ENCODE peak calls at places on chromosomes 5 and 9, in eight cellular contexts. W, O, M, J, L, B, H and U are unnamed samples.

GRCh38 chr5:127025507-127025906 is 4.9 kb downstream of the MARCHF3 start:
- DNase-seq in W (no peak), M (no peak), B (no peak), J (no peak), L (no peak), O (no peak), H (no peak), U (no peak)

GRCh38 chr9:114007991-114008666 is 70.0 kb downstream of the AMBP start:
- DNase-seq in B (no peak), H (no peak), M (no peak), W (no peak), L (no peak), O (peak), J (no peak), U (no peak)

GRCh38 chr5:111389390-111390082 is 122.8 kb downstream of the STARD4 start:
- DNase-seq in O (no peak), M (peak), W (no peak), B (no peak), J (peak), H (no peak), L (peak), U (no peak)

GRCh38 chr9:108673386-108673785 is 182.4 kb downstream of the ACTL7B start:
- DNase-seq in M (peak), H (no peak), L (no peak), O (no peak), W (no peak), J (no peak), B (no peak), U (no peak)

GRCh38 chr9:18058564-18058963 is 415.4 kb upstream of the ADAMTSL1 start:
- DNase-seq in M (no peak), B (no peak), O (no peak), W (no peak), H (no peak), J (no peak), L (no peak), U (no peak)

GRCh38 chr9:4237748-4238511 is 61.9 kb downstream of the GLIS3 start:
- DNase-seq in L (peak), W (no peak), M (peak), B (no peak), J (peak), H (no peak), O (peak), U (no peak)

GRCh38 chr5:14518638-14519037 is 63.0 kb upstream of the OTULINL start:
- DNase-seq in J (no peak), B (no peak), L (no peak), M (no peak), W (no peak), H (no peak), O (no peak), U (no peak)

GRCh38 chr5:124860271-124860670 is 113.8 kb upstream of the ZNF608 start:
- DNase-seq in M (no peak), O (no peak), J (no peak), B (no peak), W (no peak), H (no peak), L (no peak), U (no peak)

GRCh38 chr9:78210841-78211301 is 25.0 kb upstream of the CEP78 start:
- DNase-seq in B (peak), J (no peak), W (no peak), H (peak), L (no peak), M (no peak), O (no peak), U (peak)

GRCh38 chr5:117803533-117803932 is 1184.8 kb downstream of the DTWD2 start:
- DNase-seq in M (peak), W (no peak), J (peak), L (no peak), B (no peak), O (no peak), H (no peak), U (no peak)

GRCh38 chr5:93421987-93422391 is 159.0 kb downstream of the NR2F1-AS1 start:
- DNase-seq in B (no peak), O (no peak), J (no peak), W (peak), M (no peak), L (no peak), H (no peak), U (no peak)

GRCh38 chr9:19201899-19202891 is 28.3 kb upstream of the DENND4C start:
- DNase-seq in M (no peak), J (peak), B (no peak), L (peak), H (no peak), O (no peak), W (no peak), U (no peak)

GRCh38 chr5:56323505-56323904 is 90.4 kb upstream of the ANKRD55 start:
- DNase-seq in O (no peak), B (no peak), W (no peak), M (peak), J (peak), H (no peak), L (no peak), U (no peak)
- TF ChIP-seq CTCF in O (no peak), B (no peak), W (no peak), M (no peak), J (no peak), H (no peak), L (no peak), U (no peak)

GRCh38 chr5:142447887-142448286 is 123.1 kb upstream of the SPRY4 start:
- DNase-seq in H (no peak), L (no peak), B (no peak), M (no peak), O (no peak), W (no peak), J (no peak), U (no peak)

GRCh38 chr5:142441638-142442037 is 116.8 kb upstream of the SPRY4 start:
- DNase-seq in J (peak), M (peak), O (no peak), H (no peak), L (no peak), B (no peak), W (no peak), U (no peak)

GRCh38 chr5:142446131-142446959 is 121.5 kb upstream of the SPRY4 start:
- DNase-seq in B (no peak), O (peak), H (no peak), L (peak), W (no peak), J (peak), M (peak), U (no peak)

GRCh38 chr5:142446960-142447279 is 122.1 kb upstream of the SPRY4 start:
- DNase-seq in H (no peak), W (no peak), J (no peak), O (no peak), B (no peak), M (no peak), L (no peak), U (no peak)

DNA sequence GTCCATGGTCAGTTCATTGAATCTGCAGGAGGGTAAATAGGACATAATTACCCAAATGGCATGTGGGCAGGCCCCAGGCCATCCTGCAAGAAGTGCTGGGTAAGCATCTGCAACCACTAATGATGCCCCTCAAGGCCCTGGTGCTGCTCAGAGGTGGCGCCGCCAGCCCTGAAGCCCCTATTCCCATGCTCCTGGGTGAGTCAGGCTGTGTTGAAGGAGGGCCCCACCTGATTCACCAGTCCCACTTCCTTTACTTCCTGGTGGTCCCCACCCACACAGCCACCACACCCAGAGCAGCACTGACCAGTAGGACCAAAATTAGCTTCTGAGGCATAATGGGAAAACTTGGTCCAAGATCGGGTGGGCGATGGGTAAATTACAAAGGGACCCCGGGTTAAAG is 120.4 kb upstream of the SPRY4 start:
- DNase-seq in H (no peak), L (no peak), O (no peak), W (no peak), B (no peak), M (peak), J (no peak), U (no peak)
- TF ChIP-seq CTCF in H (no peak), L (no peak), O (no peak), W (no peak), B (no peak), M (no peak), J (no peak), U (no peak)

GRCh38 chr5:150293091-150293941 is 3.7 kb upstream of the CAMK2A start:
- DNase-seq in M (no peak), H (no peak), W (no peak), O (no peak), L (no peak), B (no peak), J (no peak), U (no peak)
- TF ChIP-seq CTCF in M (no peak), H (no peak), W (no peak), O (no peak), L (no peak), B (no peak), J (no peak), U (no peak)

GRCh38 chr5:52786937-52787599 is 648 bp upstream of the ITGA1 start:
- DNase-seq in M (peak), H (no peak), W (no peak), J (no peak), B (peak), L (peak), O (peak), U (peak)
- TF ChIP-seq CTCF in M (peak), H (peak), W (peak), J (peak), B (peak), L (peak), O (peak), U (peak)

GRCh38 chr5:50440651-50441478 is at the start of gene EMB:
- DNase-seq in J (peak), W (peak), L (peak), H (peak), M (peak), B (peak), O (peak), U (peak)
- TF ChIP-seq CTCF in J (no peak), W (no peak), L (peak), H (peak), M (peak), B (peak), O (no peak), U (peak)

GRCh38 chr5:171848911-171849520 is 63.4 kb downstream of the SMIM23 start:
- DNase-seq in L (peak), H (no peak), W (no peak), O (no peak), M (peak), J (peak), B (no peak), U (no peak)

GRCh38 chr5:171852255-171852681 is 66.7 kb downstream of the SMIM23 start:
- DNase-seq in M (peak), O (no peak), H (no peak), L (no peak), W (no peak), J (no peak), B (no peak), U (no peak)

GRCh38 chr5:171851251-171851650 is 65.6 kb downstream of the SMIM23 start:
- DNase-seq in M (no peak), W (no peak), J (no peak), H (no peak), O (no peak), B (no peak), L (no peak), U (no peak)

GRCh38 chr5:171849585-171850353 is 64.2 kb downstream of the SMIM23 start:
- DNase-seq in J (no peak), L (no peak), O (peak), M (no peak), W (no peak), H (no peak), B (no peak), U (no peak)

GRCh38 chr5:171850354-171850947 is 64.8 kb downstream of the SMIM23 start:
- DNase-seq in W (no peak), L (peak), H (no peak), O (peak), J (no peak), B (peak), M (peak), U (no peak)
- TF ChIP-seq CTCF in W (no peak), L (peak), H (peak), O (no peak), J (peak), B (peak), M (peak), U (no peak)

GRCh38 chr5:98775962-98776687 is 2.7 kb downstream of the RGMB start:
- DNase-seq in L (peak), W (no peak), H (no peak), J (peak), M (peak), O (no peak), B (no peak), U (no peak)

GRCh38 chr5:98775246-98775961 is 1.9 kb downstream of the RGMB start:
- DNase-seq in J (no peak), L (no peak), W (no peak), H (no peak), B (no peak), O (no peak), M (no peak), U (no peak)

GRCh38 chr5:98773464-98774191 is at the start of gene RGMB:
- DNase-seq in H (peak), B (peak), O (peak), J (peak), L (peak), W (peak), M (peak), U (peak)

GRCh38 chr5:98773214-98773463 is 324 bp upstream of the RGMB start:
- DNase-seq in J (no peak), O (no peak), L (no peak), W (no peak), M (no peak), B (no peak), H (no peak), U (no peak)

DNA sequence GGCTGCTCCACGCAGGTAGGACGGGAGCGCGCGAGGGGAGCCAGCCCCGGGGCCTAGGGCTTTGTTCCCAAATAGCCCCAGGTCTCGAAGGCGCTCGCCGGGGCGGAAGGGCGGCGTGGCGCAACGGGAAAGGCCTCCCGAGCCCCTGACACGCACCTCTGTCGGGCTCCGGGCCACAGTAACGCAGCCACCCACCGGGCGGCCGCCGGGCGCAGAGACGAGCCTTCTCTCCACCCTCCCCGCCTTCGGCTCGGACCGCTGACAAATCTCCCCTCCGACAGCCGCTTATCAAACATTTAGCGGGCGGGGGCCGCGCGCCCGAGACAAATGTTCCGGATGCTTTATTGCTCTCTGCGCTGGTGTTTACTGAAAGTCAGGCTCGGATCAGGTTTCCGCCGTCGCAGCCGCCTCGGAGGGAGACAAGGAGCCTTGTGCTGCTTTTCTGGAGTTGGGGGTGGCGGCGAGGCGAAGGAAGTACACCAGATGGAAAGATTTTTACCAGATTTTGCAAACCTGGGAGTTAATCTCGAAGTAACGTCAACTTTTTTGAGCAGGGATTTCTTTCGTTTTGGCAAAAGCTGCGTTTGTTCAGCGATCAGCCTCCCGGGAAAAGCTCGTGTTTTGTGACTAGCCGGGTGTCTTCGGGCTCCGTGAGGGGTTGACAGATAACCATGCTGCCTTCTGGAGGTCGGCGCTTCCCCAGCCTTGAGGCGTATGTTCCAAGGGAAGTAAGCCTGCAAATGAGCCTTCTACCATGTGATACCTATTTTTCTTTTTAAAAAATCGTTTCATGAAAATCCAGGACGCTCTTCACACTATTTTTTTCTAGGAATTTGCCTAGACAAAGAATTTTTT is 956 bp downstream of the RGMB start:
- DNase-seq in H (peak), O (peak), J (peak), L (peak), W (peak), B (peak), M (peak), U (peak)
- TF ChIP-seq CTCF in H (peak), O (peak), J (no peak), L (no peak), W (no peak), B (no peak), M (no peak), U (no peak)

DNA sequence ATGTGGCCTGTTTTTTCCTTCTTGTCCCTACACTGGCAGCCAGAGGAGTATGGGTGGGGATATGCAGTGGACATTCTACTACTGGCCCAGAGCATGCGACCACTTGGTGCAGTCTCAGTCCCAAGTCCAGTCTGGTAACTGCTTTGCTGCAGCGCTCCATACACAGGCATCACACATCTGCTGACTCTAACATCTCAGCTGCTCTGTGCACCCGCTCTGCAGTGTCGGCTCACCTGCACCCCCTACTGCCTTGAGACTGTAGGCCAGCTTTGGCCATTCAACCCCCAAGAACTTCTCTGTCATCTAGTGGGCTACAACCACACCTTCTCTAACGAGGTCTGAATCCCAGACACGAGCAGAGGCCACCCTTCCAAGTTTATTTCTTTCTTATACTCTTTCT is 46.4 kb upstream of the SLCO6A1 start:
- DNase-seq in J (peak), H (no peak), M (peak), W (no peak), O (no peak), B (no peak), L (no peak), U (no peak)
- TF ChIP-seq CTCF in J (peak), H (peak), M (peak), W (no peak), O (no peak), B (peak), L (peak), U (no peak)